ENCODE peak calls at places on chromosomes 7 and 10, in five cellular contexts. One of them, this sample, is unnamed.

GRCh38 chr7:99094369-99094768 is 49.5 kb downstream of the SMURF1 start:
- DNase-seq in H1: no peak
- DNase-seq in K562: no peak
- DNase-seq in GM12891: no peak
- DNase-seq in HepG2: no peak
- DNase-seq in this sample: no peak

GRCh38 chr7:151796091-151796870 is 80.6 kb downstream of the PRKAG2 start:
- DNase-seq in H1: no peak
- DNase-seq in K562: peak; percentile 33
- DNase-seq in GM12891: no peak
- DNase-seq in HepG2: no peak
- DNase-seq in this sample: no peak

GRCh38 chr10:53702489-53702888 is 929.9 kb upstream of the MBL2 start:
- DNase-seq in H1: no peak
- DNase-seq in K562: no peak
- DNase-seq in GM12891: no peak
- DNase-seq in HepG2: no peak
- DNase-seq in this sample: no peak

GRCh38 chr7:130804156-130804708 is 70.2 kb upstream of the KLF14 start:
- DNase-seq in H1: no peak
- DNase-seq in K562: no peak
- DNase-seq in GM12891: no peak
- DNase-seq in HepG2: no peak
- DNase-seq in this sample: no peak

GRCh38 chr7:31492086-31492485 is 21.8 kb upstream of the ITPRID1 start:
- DNase-seq in H1: no peak
- DNase-seq in K562: no peak
- DNase-seq in GM12891: no peak
- DNase-seq in HepG2: no peak
- DNase-seq in this sample: no peak

GRCh38 chr10:33387720-33388119 is 53.3 kb upstream of the NRP1 start:
- DNase-seq in H1: no peak
- DNase-seq in K562: no peak
- DNase-seq in GM12891: no peak
- DNase-seq in HepG2: no peak
- DNase-seq in this sample: no peak

GRCh38 chr7:107972986-107973385 is 30.0 kb downstream of the LAMB1 start:
- DNase-seq in H1: no peak
- DNase-seq in K562: no peak
- DNase-seq in GM12891: no peak
- DNase-seq in HepG2: no peak
- DNase-seq in this sample: no peak

GRCh38 chr10:78744521-78745090 is 324.2 kb upstream of the ZMIZ1 start:
- DNase-seq in H1: no peak
- DNase-seq in K562: no peak
- DNase-seq in GM12891: no peak
- DNase-seq in HepG2: peak; percentile 56
- DNase-seq in this sample: no peak

GRCh38 chr10:24494777-24495176 is 228.9 kb downstream of the ARHGAP21 start:
- DNase-seq in H1: no peak
- DNase-seq in K562: no peak
- DNase-seq in GM12891: no peak
- DNase-seq in HepG2: no peak
- DNase-seq in this sample: no peak

GRCh38 chr7:71488308-71488707 is 356.4 kb downstream of the GALNT17 start:
- DNase-seq in H1: no peak
- DNase-seq in K562: no peak
- DNase-seq in GM12891: no peak
- DNase-seq in HepG2: no peak
- DNase-seq in this sample: no peak

GRCh38 chr10:24462889-24463552 is 254.1 kb downstream of the KIAA1217 start:
- DNase-seq in H1: no peak
- DNase-seq in K562: no peak
- DNase-seq in GM12891: no peak
- DNase-seq in HepG2: no peak
- DNase-seq in this sample: no peak

GRCh38 chr10:111856631-111857030 is 326.9 kb downstream of the GPAM start:
- DNase-seq in H1: no peak
- DNase-seq in K562: no peak
- DNase-seq in GM12891: no peak
- DNase-seq in HepG2: peak; percentile 4
- DNase-seq in this sample: no peak

GRCh38 chr7:2116903-2117680 is 115.7 kb downstream of the MAD1L1 start:
- DNase-seq in H1: no peak
- DNase-seq in K562: no peak
- DNase-seq in GM12891: no peak
- DNase-seq in HepG2: no peak
- DNase-seq in this sample: no peak

GRCh38 chr10:43263551-43264323 is 3.1 kb downstream of the RASGEF1A start:
- DNase-seq in H1: no peak
- DNase-seq in K562: no peak
- DNase-seq in GM12891: peak; percentile 41
- DNase-seq in HepG2: no peak
- DNase-seq in this sample: peak; percentile 23

GRCh38 chr7:46449743-46450142 is 528.7 kb upstream of the IGFBP3 start:
- DNase-seq in H1: no peak
- DNase-seq in K562: no peak
- DNase-seq in GM12891: no peak
- DNase-seq in HepG2: no peak
- DNase-seq in this sample: no peak

GRCh38 chr7:76020031-76020714 is 25.8 kb upstream of the TMEM120A start:
- DNase-seq in H1: peak; percentile 38
- DNase-seq in K562: peak; percentile 85
- DNase-seq in GM12891: peak; percentile 62
- DNase-seq in HepG2: peak; percentile 69
- DNase-seq in this sample: peak; percentile 56

GRCh38 chr7:12913002-12913401 is 225.6 kb downstream of the ARL4A start:
- DNase-seq in H1: no peak
- DNase-seq in K562: peak; percentile 28
- DNase-seq in GM12891: no peak
- DNase-seq in HepG2: no peak
- DNase-seq in this sample: no peak
- TF ChIP-seq POLR2AphosphoS5 in H1: no peak
- TF ChIP-seq POLR2AphosphoS5 in K562: no peak
- TF ChIP-seq POLR2AphosphoS5 in GM12891: no peak
- TF ChIP-seq POLR2AphosphoS5 in HepG2: no peak
- TF ChIP-seq POLR2AphosphoS5 in this sample: no peak

GRCh38 chr10:5632430-5632829 is 34.0 kb downstream of the ASB13 start:
- DNase-seq in H1: no peak
- DNase-seq in K562: no peak
- DNase-seq in GM12891: no peak
- DNase-seq in HepG2: peak; percentile 80
- DNase-seq in this sample: no peak
- TF ChIP-seq POLR2A in H1: no peak
- TF ChIP-seq POLR2A in K562: no peak
- TF ChIP-seq POLR2A in GM12891: no peak
- TF ChIP-seq POLR2A in HepG2: no peak
- TF ChIP-seq POLR2A in this sample: no peak

GRCh38 chr10:36266923-36267322 is 624.8 kb upstream of the FZD8 start:
- DNase-seq in H1: no peak
- DNase-seq in K562: no peak
- DNase-seq in GM12891: no peak
- DNase-seq in HepG2: no peak
- DNase-seq in this sample: no peak
- TF ChIP-seq TAF1 in H1: no peak
- TF ChIP-seq TAF1 in K562: no peak
- TF ChIP-seq TAF1 in GM12891: no peak
- TF ChIP-seq TAF1 in HepG2: no peak
- TF ChIP-seq TAF1 in this sample: no peak

GRCh38 chr7:43937444-43937843 is 11.2 kb downstream of the UBE2D4 start:
- DNase-seq in H1: no peak
- DNase-seq in K562: no peak
- DNase-seq in GM12891: no peak
- DNase-seq in HepG2: no peak
- DNase-seq in this sample: no peak
- TF ChIP-seq POLR2AphosphoS5 in H1: no peak
- TF ChIP-seq POLR2AphosphoS5 in K562: no peak
- TF ChIP-seq POLR2AphosphoS5 in GM12891: no peak
- TF ChIP-seq POLR2AphosphoS5 in HepG2: no peak
- TF ChIP-seq POLR2AphosphoS5 in this sample: no peak

DNA sequence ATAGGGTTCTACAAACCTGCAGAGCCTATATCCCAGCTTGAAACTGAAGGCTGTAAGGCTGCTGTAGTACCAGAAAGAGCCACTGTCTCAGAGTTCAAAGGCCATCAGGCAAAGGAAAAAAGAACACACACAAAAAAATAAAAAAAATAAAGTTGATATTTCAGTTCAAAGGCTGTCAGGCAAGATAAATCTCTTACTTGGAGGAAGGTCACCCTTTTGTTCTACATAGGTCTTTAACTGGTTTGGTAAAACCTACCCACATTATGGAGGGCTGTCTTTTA is 12.0 kb upstream of the TMEM26 start:
- DNase-seq in H1: no peak
- DNase-seq in K562: no peak
- DNase-seq in GM12891: no peak
- DNase-seq in HepG2: no peak
- DNase-seq in this sample: no peak
- TF ChIP-seq POLR2A in H1: no peak
- TF ChIP-seq POLR2A in K562: no peak
- TF ChIP-seq POLR2A in GM12891: no peak
- TF ChIP-seq POLR2A in HepG2: no peak
- TF ChIP-seq POLR2A in this sample: no peak

GRCh38 chr10:20771053-20771452 is 126.1 kb downstream of the NEBL start:
- DNase-seq in H1: no peak
- DNase-seq in K562: no peak
- DNase-seq in GM12891: no peak
- DNase-seq in HepG2: no peak
- DNase-seq in this sample: no peak
- TF ChIP-seq TAF1 in H1: no peak
- TF ChIP-seq TAF1 in K562: no peak
- TF ChIP-seq TAF1 in GM12891: no peak
- TF ChIP-seq TAF1 in HepG2: no peak
- TF ChIP-seq TAF1 in this sample: no peak

DNA sequence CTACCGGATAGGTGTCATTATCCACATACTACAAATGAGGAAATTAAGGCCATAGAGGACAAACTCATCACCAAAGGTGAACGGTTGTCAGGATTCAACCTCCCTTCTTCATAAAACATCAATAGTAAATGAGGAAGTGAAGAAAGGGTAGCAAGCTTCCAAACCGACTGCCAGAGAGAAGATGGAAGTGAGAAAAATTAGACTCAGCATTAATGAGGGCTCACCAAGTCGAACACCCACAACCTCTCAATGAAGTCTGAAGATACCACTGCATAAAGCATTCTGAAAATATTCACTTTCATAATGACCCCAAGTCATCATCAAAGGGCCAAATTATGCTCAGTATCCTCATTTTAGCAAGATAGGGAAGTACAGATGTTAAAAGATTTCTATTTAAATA is 29.6 kb downstream of the ABCB4 start:
- DNase-seq in H1: no peak
- DNase-seq in K562: no peak
- DNase-seq in GM12891: peak; percentile 2
- DNase-seq in HepG2: no peak
- DNase-seq in this sample: no peak
- TF ChIP-seq POLR2AphosphoS5 in H1: no peak
- TF ChIP-seq POLR2AphosphoS5 in K562: no peak
- TF ChIP-seq POLR2AphosphoS5 in GM12891: no peak
- TF ChIP-seq POLR2AphosphoS5 in HepG2: no peak
- TF ChIP-seq POLR2AphosphoS5 in this sample: no peak

GRCh38 chr7:123782071-123782798 is 33.4 kb upstream of the WASL start:
- DNase-seq in H1: no peak
- DNase-seq in K562: no peak
- DNase-seq in GM12891: no peak
- DNase-seq in HepG2: no peak
- DNase-seq in this sample: no peak
- TF ChIP-seq POLR2A in H1: no peak
- TF ChIP-seq POLR2A in K562: no peak
- TF ChIP-seq POLR2A in GM12891: no peak
- TF ChIP-seq POLR2A in HepG2: no peak
- TF ChIP-seq POLR2A in this sample: no peak

GRCh38 chr10:6716521-6716920 is 136.4 kb upstream of the PRKCQ start:
- DNase-seq in H1: no peak
- DNase-seq in K562: no peak
- DNase-seq in GM12891: no peak
- DNase-seq in HepG2: no peak
- DNase-seq in this sample: no peak
- TF ChIP-seq TAF1 in H1: no peak
- TF ChIP-seq TAF1 in K562: no peak
- TF ChIP-seq TAF1 in GM12891: no peak
- TF ChIP-seq TAF1 in HepG2: no peak
- TF ChIP-seq TAF1 in this sample: no peak

This sample was measured in GM12892.